ENCODE peak calls at places on chromosomes 7 and 10, in eight cellular contexts. J is K562, W is H1, N is HCT116, G is GM23338, E is HepG2, S is GM12878, F is endothelial cell of umbilical vein. A is an unnamed sample.

GRCh38 chr10:132209130-132209529 is 22.4 kb downstream of the DPYSL4 start:
- DNase-seq in J (no peak), G (no peak), F (no peak), N (no peak), E (no peak), W (no peak), S (no peak), A (no peak)

GRCh38 chr10:125066704-125067447 is 93.5 kb downstream of the CTBP2 start:
- DNase-seq in S (no peak), J (no peak), G (no peak), N (no peak), W (no peak), E (no peak), F (no peak), A (no peak)

GRCh38 chr7:28190077-28190476 is 9.5 kb upstream of the JAZF1 start:
- DNase-seq in G (no peak), S (no peak), F (no peak), W (no peak), J (no peak), E (no peak), N (no peak), A (no peak)

GRCh38 chr10:107966817-107967216 is 802.3 kb upstream of the SORCS1 start:
- DNase-seq in S (no peak), W (no peak), G (no peak), E (no peak), N (no peak), F (no peak), J (no peak), A (no peak)

GRCh38 chr10:124717358-124717757 is 26.8 kb downstream of the FAM53B start:
- DNase-seq in N (no peak), W (no peak), F (no peak), G (no peak), E (no peak), J (no peak), S (no peak), A (no peak)

GRCh38 chr7:38883706-38884105 is 25.3 kb downstream of the VPS41 start:
- DNase-seq in F (no peak), W (no peak), G (no peak), J (no peak), S (no peak), N (no peak), E (no peak), A (no peak)

GRCh38 chr10:132706701-132707100 is 79.2 kb downstream of the NKX6-2 start:
- DNase-seq in E (no peak), N (no peak), S (no peak), F (no peak), W (no peak), J (no peak), G (no peak), A (no peak)

GRCh38 chr7:79055722-79056415 is 397.6 kb downstream of the MAGI2 start:
- DNase-seq in F (no peak), W (no peak), J (no peak), G (no peak), E (peak), N (peak), S (no peak), A (no peak)

GRCh38 chr7:14596421-14596820 is 306.1 kb downstream of the DGKB start:
- DNase-seq in G (no peak), S (no peak), F (no peak), N (no peak), J (no peak), E (no peak), W (no peak), A (no peak)

GRCh38 chr7:140902305-140902953 is 22.3 kb downstream of the BRAF start:
- DNase-seq in F (no peak), N (no peak), J (no peak), E (no peak), W (no peak), S (peak), G (no peak), A (no peak)

GRCh38 chr10:106957825-106958581 is 206.5 kb downstream of the SORCS1 start:
- DNase-seq in J (no peak), G (peak), S (no peak), E (peak), F (no peak), N (no peak), W (no peak), A (no peak)

GRCh38 chr10:124878457-124878739 is 63.5 kb upstream of the ZRANB1 start:
- DNase-seq in N (no peak), F (no peak), E (no peak), G (no peak), S (no peak), W (no peak), J (no peak), A (no peak)

GRCh38 chr7:137895301-137896201 is 48.8 kb upstream of the DGKI start:
- DNase-seq in N (no peak), E (no peak), W (no peak), G (no peak), J (no peak), F (no peak), S (peak), A (no peak)

GRCh38 chr10:110334061-110334656 is 29.4 kb upstream of the SMNDC1 start:
- DNase-seq in J (no peak), N (no peak), S (no peak), W (no peak), G (no peak), F (no peak), E (no peak), A (no peak)

GRCh38 chr7:74455933-74456332 is 2.2 kb downstream of the GTF2IRD1 start:
- DNase-seq in E (no peak), G (no peak), J (no peak), F (no peak), N (no peak), S (no peak), W (no peak), A (no peak)

GRCh38 chr10:73922007-73922863 is 11.3 kb downstream of the PLAU start:
- DNase-seq in N (no peak), F (no peak), W (no peak), E (no peak), G (no peak), J (no peak), S (no peak), A (no peak)

GRCh38 chr7:91436655-91437054 is 172.4 kb downstream of the FZD1 start:
- DNase-seq in S (no peak), F (no peak), N (no peak), W (no peak), J (no peak), E (no peak), G (peak), A (no peak)

GRCh38 chr10:77532068-77532467 is 105.5 kb downstream of the KCNMA1 start:
- DNase-seq in S (no peak), F (no peak), J (no peak), N (no peak), G (no peak), W (no peak), E (no peak), A (no peak)

GRCh38 chr10:99364125-99364524 is 35.0 kb downstream of the CNNM1 start:
- DNase-seq in G (no peak), J (no peak), W (no peak), N (no peak), F (no peak), E (no peak), S (no peak), A (no peak)

GRCh38 chr7:97971120-97971989 is 18.6 kb downstream of the OCM2 start:
- DNase-seq in N (no peak), S (peak), W (no peak), E (peak), F (peak), G (peak), J (peak), A (no peak)

GRCh38 chr7:117478796-117479479 is 887 bp upstream of the CFTR start:
- DNase-seq in N (no peak), J (no peak), G (peak), F (no peak), W (no peak), S (no peak), E (no peak), A (no peak)

GRCh38 chr7:14748461-14748860 is 154.1 kb downstream of the DGKB start:
- DNase-seq in E (no peak), W (no peak), J (no peak), F (peak), N (peak), G (no peak), S (no peak), A (no peak)

GRCh38 chr7:4084271-4084670 is 597.8 kb upstream of the FOXK1 start:
- DNase-seq in E (no peak), W (no peak), N (no peak), F (no peak), S (no peak), G (no peak), J (no peak), A (no peak)

GRCh38 chr7:1352656-1353286 is 106.5 kb downstream of the MICALL2 start:
- DNase-seq in J (no peak), F (no peak), W (no peak), S (no peak), G (no peak), N (no peak), E (no peak), A (no peak)

GRCh38 chr10:124290095-124290795 is 128.5 kb downstream of the OAT start:
- DNase-seq in E (no peak), F (no peak), W (no peak), G (no peak), N (no peak), J (peak), S (peak), A (no peak)

GRCh38 chr7:134741901-134742635 is 37.4 kb upstream of the CALD1 start:
- DNase-seq in N (no peak), S (no peak), F (peak), W (peak), G (peak), J (no peak), E (no peak), A (no peak)

GRCh38 chr10:45118929-45119328 is 118.2 kb downstream of the ZNF22 start:
- DNase-seq in N (no peak), E (no peak), W (no peak), J (no peak), F (no peak), S (no peak), G (no peak), A (no peak)

GRCh38 chr7:155488483-155489127 is 30.7 kb downstream of the EN2 start:
- DNase-seq in G (no peak), S (no peak), W (no peak), N (no peak), E (no peak), F (no peak), J (no peak), A (no peak)

GRCh38 chr10:114151486-114151885 is 22.5 kb downstream of the CCDC186 start:
- DNase-seq in S (no peak), F (peak), J (no peak), E (peak), W (no peak), N (peak), G (no peak), A (no peak)

GRCh38 chr7:43232376-43232775 is 119.9 kb downstream of the HECW1 start:
- DNase-seq in G (no peak), J (no peak), N (no peak), S (no peak), E (no peak), F (no peak), W (no peak), A (no peak)

GRCh38 chr7:68805159-68805558 is 793.1 kb upstream of the AUTS2 start:
- DNase-seq in S (no peak), N (no peak), J (no peak), E (no peak), W (no peak), G (no peak), F (no peak), A (no peak)

GRCh38 chr7:16795624-16796023 is 9.2 kb downstream of the AGR2 start:
- DNase-seq in E (no peak), S (no peak), F (no peak), J (no peak), W (no peak), G (no peak), N (no peak), A (no peak)

GRCh38 chr7:116393654-116394053 is 105.9 kb upstream of the CAV2 start:
- DNase-seq in F (peak), J (no peak), W (no peak), E (no peak), N (no peak), G (no peak), S (no peak), A (no peak)

GRCh38 chr10:79159141-79159619 is 90.4 kb downstream of the ZMIZ1 start:
- DNase-seq in N (no peak), W (no peak), F (peak), S (no peak), E (no peak), J (no peak), G (no peak), A (no peak)

GRCh38 chr7:147438216-147438615 is 1152.3 kb upstream of the C7orf33 start:
- DNase-seq in J (no peak), E (no peak), F (no peak), N (no peak), G (no peak), W (no peak), S (no peak), A (no peak)

GRCh38 chr7:36062159-36062815 is 90.8 kb upstream of the EEPD1 start:
- DNase-seq in E (no peak), W (no peak), G (no peak), S (no peak), N (no peak), F (no peak), J (no peak), A (no peak)

GRCh38 chr10:74213019-74213418 is 62.0 kb downstream of the ADK start:
- DNase-seq in W (no peak), S (no peak), N (no peak), J (no peak), E (no peak), G (no peak), F (no peak), A (no peak)

GRCh38 chr10:53667063-53667462 is 894.5 kb upstream of the MBL2 start:
- DNase-seq in S (no peak), E (no peak), N (no peak), W (no peak), G (no peak), J (no peak), F (no peak), A (no peak)

GRCh38 chr7:101936612-101937231 is 119.3 kb downstream of the CUX1 start:
- DNase-seq in G (peak), J (no peak), S (no peak), F (peak), W (peak), N (no peak), E (no peak), A (no peak)

DNA sequence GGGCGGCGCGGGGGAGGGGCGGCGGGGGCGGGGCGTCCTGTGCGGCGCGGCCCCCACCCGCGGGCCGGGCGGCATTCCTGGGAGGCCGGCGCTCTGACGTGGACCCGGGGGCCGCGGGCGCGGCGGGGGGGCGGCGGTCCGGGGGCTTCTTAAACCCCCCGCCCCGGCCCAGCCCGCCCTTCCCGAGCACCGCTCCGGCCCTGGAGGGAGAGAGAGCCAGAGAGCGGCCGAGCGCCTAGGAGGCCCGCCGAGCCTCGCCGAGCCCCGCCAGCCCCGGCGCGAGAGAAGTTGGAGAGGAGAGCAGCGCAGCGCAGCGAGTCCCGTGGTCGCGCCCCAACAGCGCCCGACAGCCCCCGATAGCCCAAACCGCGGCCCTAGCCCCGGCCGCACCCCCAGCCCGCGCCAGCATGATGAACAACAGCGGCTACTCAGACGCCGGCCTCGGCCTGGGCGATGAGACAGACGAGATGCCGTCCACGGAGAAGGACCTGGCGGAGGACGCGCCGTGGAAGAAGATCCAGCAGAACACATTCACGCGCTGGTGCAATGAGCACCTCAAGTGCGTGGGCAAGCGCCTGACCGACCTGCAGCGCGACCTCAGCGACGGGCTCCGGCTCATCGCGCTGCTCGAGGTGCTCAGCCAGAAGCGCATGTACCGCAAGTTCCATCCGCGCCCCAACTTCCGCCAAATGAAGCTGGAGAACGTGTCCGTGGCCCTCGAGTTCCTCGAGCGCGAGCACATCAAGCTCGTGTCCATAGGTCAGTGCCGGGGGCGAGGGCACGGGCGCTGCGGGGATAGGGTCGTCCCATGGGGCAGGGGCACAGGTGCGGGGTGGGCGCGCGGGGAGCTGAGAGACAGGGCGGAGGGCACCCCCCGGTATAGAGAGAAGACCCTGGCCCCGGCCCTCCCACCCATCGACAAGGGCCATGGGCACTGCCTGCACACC is at the start of gene FLNC:
- DNase-seq in G (peak), W (no peak), J (peak), N (no peak), F (peak), S (no peak), E (no peak), A (no peak)
- TF ChIP-seq POLR2AphosphoS5 in G (no peak), W (no peak), J (peak), N (no peak), F (peak), S (no peak), E (no peak), A (no peak)

GRCh38 chr10:3887885-3888476 is 103.0 kb upstream of the KLF6 start:
- DNase-seq in G (peak), F (peak), W (peak), S (peak), E (no peak), N (no peak), J (no peak), A (no peak)

GRCh38 chr10:3889961-3890522 is 105.0 kb upstream of the KLF6 start:
- DNase-seq in N (peak), G (peak), J (no peak), S (no peak), W (peak), E (peak), F (peak), A (no peak)

GRCh38 chr10:3887404-3887803 is 102.4 kb upstream of the KLF6 start:
- DNase-seq in F (no peak), J (no peak), E (no peak), W (no peak), S (no peak), G (no peak), N (no peak), A (no peak)

GRCh38 chr10:3886191-3886590 is 101.2 kb upstream of the KLF6 start:
- DNase-seq in N (no peak), G (peak), W (peak), J (peak), S (no peak), F (no peak), E (no peak), A (no peak)

DNA sequence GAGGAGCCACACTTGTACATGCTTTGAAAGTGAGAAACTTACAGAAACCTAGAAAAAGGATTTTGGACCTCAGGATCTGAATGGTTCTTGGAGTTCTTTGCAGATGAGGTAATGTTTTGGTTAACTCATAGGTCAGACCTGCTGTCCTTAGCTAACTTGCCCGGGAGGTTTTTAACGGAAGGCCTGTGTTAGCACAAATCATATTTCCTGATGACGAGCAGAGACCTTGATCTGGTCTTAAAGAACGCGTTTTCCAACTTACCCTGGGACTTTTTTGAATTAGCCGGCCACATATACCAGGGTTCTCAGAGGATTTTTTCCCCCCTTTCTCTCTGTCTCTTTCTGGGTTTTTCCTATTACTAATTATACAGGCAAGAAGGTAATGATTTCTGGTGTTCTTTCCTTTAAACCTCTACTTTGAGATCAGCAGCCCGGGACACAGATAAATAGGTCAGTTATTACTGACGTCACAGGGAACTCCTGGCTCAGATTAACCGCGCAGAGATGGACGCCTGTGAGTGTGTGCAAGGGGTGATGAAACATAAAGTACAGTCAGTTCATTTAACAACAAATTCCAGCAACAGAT is 101.8 kb upstream of the KLF6 start:
- DNase-seq in F (peak), S (no peak), G (no peak), J (no peak), E (peak), W (no peak), N (no peak), A (no peak)
- H3K4me3 ChIP-seq in F (no peak), S (no peak), G (no peak), J (no peak), E (peak), W (no peak), N (no peak), A (no peak)

GRCh38 chr10:70671619-70672164 is 614 bp upstream of the ADAMTS14 start:
- DNase-seq in J (no peak), G (no peak), S (no peak), E (no peak), F (no peak), W (no peak), N (no peak), A (no peak)
- TF ChIP-seq EZH2 in J (no peak), G (no peak), S (no peak), E (no peak), F (no peak), W (no peak), N (no peak), A (no peak)

GRCh38 chr10:83680470-83680891 is 458.8 kb upstream of the GHITM start:
- DNase-seq in W (no peak), G (no peak), J (no peak), N (no peak), E (no peak), S (peak), F (no peak), A (no peak)

GRCh38 chr10:83682399-83682798 is 456.9 kb upstream of the GHITM start:
- DNase-seq in F (no peak), W (no peak), N (no peak), J (no peak), E (no peak), G (no peak), S (no peak), A (no peak)

GRCh38 chr10:83685458-83685857 is 453.9 kb upstream of the GHITM start:
- DNase-seq in N (no peak), G (no peak), F (no peak), W (no peak), E (no peak), S (no peak), J (no peak), A (no peak)
- TF ChIP-seq POLR2AphosphoS5 in N (no peak), G (no peak), F (no peak), W (no peak), E (no peak), S (no peak), J (no peak), A (no peak)